ENCODE peak calls at places on chromosomes 1 and 21, in eight cellular contexts. T is GM06990; H is cardiac fibroblast; P is stimulated activated CD4-positive, alpha-beta T cell treated with anti-CD3 and anti-CD28 coated beads, Interleukin-2, amount 100 ng/mL, for 48 hours; N is lower lobe of right lung; C is midbrain; Z is AG08396; R is stomach. E is an unnamed sample.

GRCh38 chr1:34681481-34682451 is 73.1 kb upstream of the GJB5 start:
- DNase-seq in T (no peak), H (peak), P (peak), N (no peak), C (peak), Z (peak), R (peak), E (peak)

GRCh38 chr21:16587671-16588379 is 858.0 kb downstream of the USP25 start:
- DNase-seq in T (no peak), H (peak), P (no peak), N (no peak), C (peak), Z (no peak), R (no peak), E (no peak)

GRCh38 chr1:227788279-227789041 is 27.0 kb upstream of the PRSS38 start:
- DNase-seq in T (no peak), H (no peak), P (peak), N (peak), C (no peak), Z (no peak), R (peak), E (no peak)

GRCh38 chr1:219310181-219310728 is 136.6 kb downstream of the LYPLAL1 start:
- DNase-seq in T (no peak), H (no peak), P (no peak), N (no peak), C (no peak), Z (no peak), R (no peak), E (no peak)

GRCh38 chr1:247367786-247368342 is 36.2 kb upstream of the ZNF496 start:
- DNase-seq in T (no peak), H (peak), P (no peak), N (no peak), C (no peak), Z (no peak), R (no peak), E (no peak)

GRCh38 chr1:15249032-15249601 is 2.1 kb downstream of the FHAD1 start:
- DNase-seq in T (no peak), H (no peak), P (peak), N (no peak), C (no peak), Z (no peak), R (no peak), E (no peak)

GRCh38 chr1:220803401-220804201 is 16.9 kb downstream of the MTARC1 start:
- DNase-seq in T (no peak), H (peak), P (peak), N (no peak), C (peak), Z (peak), R (no peak), E (peak)

GRCh38 chr1:171845998-171846397 is 4.7 kb downstream of the DNM3 start:
- DNase-seq in T (no peak), H (no peak), P (no peak), N (no peak), C (no peak), Z (no peak), R (no peak), E (no peak)

GRCh38 chr21:43869486-43870325 is 4.7 kb downstream of the AGPAT3 start:
- DNase-seq in T (no peak), H (no peak), P (no peak), N (no peak), C (no peak), Z (no peak), R (no peak), E (no peak)

GRCh38 chr1:34167091-34167788 is 2.2 kb upstream of the CSMD2 start:
- DNase-seq in T (no peak), H (no peak), P (no peak), N (no peak), C (peak), Z (no peak), R (no peak), E (no peak)

GRCh38 chr1:165287781-165288180 is 68.7 kb downstream of the LMX1A start:
- DNase-seq in T (no peak), H (no peak), P (no peak), N (no peak), C (no peak), Z (no peak), R (no peak), E (no peak)

GRCh38 chr1:217968085-217968484 is 317.0 kb upstream of the RRP15 start:
- DNase-seq in T (no peak), H (no peak), P (no peak), N (no peak), C (no peak), Z (no peak), R (no peak), E (no peak)

GRCh38 chr1:234927968-234928635 is 200.5 kb downstream of the TOMM20 start:
- DNase-seq in T (no peak), H (no peak), P (no peak), N (no peak), C (no peak), Z (no peak), R (no peak), E (no peak)

GRCh38 chr1:171110485-171111340 is 20.0 kb downstream of the FMO3 start:
- DNase-seq in T (no peak), H (peak), P (no peak), N (no peak), C (no peak), Z (no peak), R (no peak), E (no peak)

GRCh38 chr1:29849038-29849750 is 612.9 kb downstream of the PTPRU start:
- DNase-seq in T (peak), H (peak), P (peak), N (no peak), C (no peak), Z (peak), R (peak), E (peak)

GRCh38 chr21:17730782-17731181 is 88.4 kb downstream of the C21orf91 start:
- DNase-seq in T (no peak), H (peak), P (no peak), N (no peak), C (no peak), Z (peak), R (no peak), E (no peak)

GRCh38 chr1:24206516-24207394 is 19.7 kb upstream of the IFNLR1 start:
- DNase-seq in T (no peak), H (no peak), P (no peak), N (no peak), C (no peak), Z (no peak), R (peak), E (no peak)

GRCh38 chr1:55868026-55868425 is 652.9 kb upstream of the USP24 start:
- DNase-seq in T (no peak), H (peak), P (no peak), N (no peak), C (no peak), Z (peak), R (no peak), E (peak)

GRCh38 chr1:220271706-220272046 is 577 bp downstream of the RAB3GAP2 start:
- DNase-seq in T (no peak), H (peak), P (no peak), N (no peak), C (no peak), Z (peak), R (no peak), E (no peak)

GRCh38 chr1:23865543-23865930 is 2.6 kb downstream of the FUCA1 start:
- DNase-seq in T (no peak), H (peak), P (no peak), N (no peak), C (no peak), Z (peak), R (peak), E (no peak)